ENCODE peak calls at places on chromosomes 4 and X, in four cellular contexts. W, R, M and A are unnamed samples.

GRCh38 chr4:138567696-138568095 is 325.5 kb upstream of the SLC7A11 start:
- DNase-seq in W (no peak), R (peak; percentile 40), M (peak; percentile 62), A (peak; percentile 4)

GRCh38 chr4:173990126-173990878 is 293.2 kb downstream of the FBXO8 start:
- DNase-seq in W (no peak), R (peak; percentile 83), M (peak; percentile 24), A (peak; percentile 59)

GRCh38 chr4:139177049-139177887 is at the start of gene ELF2:
- DNase-seq in W (peak; percentile 75), R (peak; percentile 93), M (peak; percentile 90), A (peak; percentile 96)

GRCh38 chr4:102390438-102390837 is 45.2 kb upstream of the SLC39A8 start:
- DNase-seq in W (no peak), R (peak; percentile 22), M (no peak), A (peak; percentile 56)

GRCh38 chr4:152938237-152938969 is 2.3 kb downstream of the FHDC1 start:
- DNase-seq in W (no peak), R (no peak), M (no peak), A (peak; percentile 36)

GRCh38 chr4:126799471-126799870 is 833.3 kb upstream of the INTU start:
- DNase-seq in W (no peak), R (peak; percentile 5), M (no peak), A (no peak)

GRCh38 chr4:73653695-73654106 is 33.5 kb upstream of the RASSF6 start:
- DNase-seq in W (peak; percentile 2), R (peak; percentile 77), M (peak; percentile 56), A (peak; percentile 55)

GRCh38 chr4:134727696-134728095 is 526.1 kb upstream of the PABPC4L start:
- DNase-seq in W (no peak), R (no peak), M (no peak), A (no peak)

GRCh38 chr4:93842512-93843252 is 14.1 kb downstream of the ATOH1 start:
- DNase-seq in W (no peak), R (no peak), M (no peak), A (no peak)

GRCh38 chrX:108312938-108313337 is 125.3 kb downstream of the COL4A6 start:
- DNase-seq in W (no peak), R (peak; percentile 56), M (peak; percentile 70), A (peak; percentile 73)

GRCh38 chrX:75784689-75785491 is at the start of gene MAGEE2:
- DNase-seq in W (no peak), R (no peak), M (no peak), A (peak; percentile 21)

GRCh38 chr4:2042207-2042946 is 16.8 kb upstream of the NAT8L start:
- DNase-seq in W (peak; percentile 18), R (peak; percentile 29), M (peak; percentile 39), A (peak; percentile 51)